ENCODE peak calls at places on chromosome 19, in eight cellular contexts. L, M, G, B, J, O, C and N are unnamed samples.

GRCh38 chr19:16041571-16042386 is 34.5 kb upstream of the TPM4 start:
- DNase-seq in C (peak), J (peak), O (peak), L (peak), B (peak), G (peak), M (peak), N (peak)

GRCh38 chr19:45446944-45447343 is 20.9 kb upstream of the FOSB start:
- DNase-seq in M (peak), L (no peak), B (no peak), C (no peak), O (no peak), G (no peak), J (no peak), N (no peak)

GRCh38 chr19:13012690-13013608 is 17.7 kb downstream of the NFIX start:
- DNase-seq in L (peak), G (no peak), J (no peak), C (no peak), O (peak), B (peak), M (peak), N (peak)

GRCh38 chr19:1357695-1358094 is 26.0 kb upstream of the NDUFS7 start:
- DNase-seq in O (no peak), B (no peak), M (no peak), L (no peak), J (no peak), C (no peak), G (no peak), N (no peak)

GRCh38 chr19:36267061-36267845 is 52.3 kb downstream of the ZNF146 start:
- DNase-seq in O (no peak), G (no peak), M (no peak), J (no peak), L (no peak), B (no peak), C (no peak), N (peak)

GRCh38 chr19:20245309-20245708 is 78.3 kb downstream of the ZNF486 start:
- DNase-seq in C (no peak), G (no peak), O (no peak), J (no peak), L (no peak), B (no peak), M (no peak), N (no peak)

GRCh38 chr19:461664-462551 is 1.1 kb upstream of the SHC2 start:
- DNase-seq in C (peak), L (peak), M (no peak), G (no peak), O (no peak), B (peak), J (peak), N (no peak)

GRCh38 chr19:33302974-33303790 is 848 bp upstream of the CEBPA start:
- DNase-seq in L (peak), J (no peak), M (peak), G (no peak), O (peak), C (peak), B (peak), N (peak)

GRCh38 chr19:315811-316210 is 24.6 kb upstream of the PLPP2 start:
- DNase-seq in C (no peak), M (no peak), L (no peak), B (no peak), J (no peak), G (no peak), O (no peak), N (no peak)

GRCh38 chr19:32814624-32815023 is 54.9 kb downstream of the SLC7A9 start:
- DNase-seq in L (no peak), C (no peak), J (no peak), G (no peak), O (no peak), M (no peak), B (no peak), N (no peak)

GRCh38 chr19:43534811-43535761 is 2.1 kb downstream of the ZNF575 start:
- DNase-seq in M (peak), B (peak), O (peak), C (peak), G (no peak), J (peak), L (peak), N (no peak)

GRCh38 chr19:45238556-45238955 is 6.7 kb downstream of the EXOC3L2 start:
- DNase-seq in L (no peak), J (no peak), M (no peak), O (no peak), B (no peak), C (no peak), G (no peak), N (no peak)

GRCh38 chr19:17942582-17943283 is 9.9 kb downstream of the CCDC124 start:
- DNase-seq in L (no peak), G (no peak), O (no peak), J (no peak), C (no peak), M (no peak), B (no peak), N (no peak)

GRCh38 chr19:7124782-7125181 is 55.3 kb downstream of the ZNF557 start:
- DNase-seq in O (no peak), G (no peak), J (no peak), C (no peak), B (no peak), L (no peak), M (no peak), N (no peak)